ENCODE peak calls at places on chromosomes 4 and X, in seven cellular contexts. R is T-helper 2 cell; X is activated gamma-delta T cell treated with Interleukin-2 at 50 U/mL for 16 hours; S is activated T-helper 9 cell treated with anti-CD3 and anti-CD28 coated beads, Interleukin-2, amount 50 U/mL, for 16 hours; O is upper lobe of right lung; U is heart left ventricle; Y is cardiac fibroblast. H is an unnamed sample.

GRCh38 chr4:1843852-1844251 is 12.1 kb downstream of the LETM1 start:
- DNase-seq in R (no peak), X (no peak), S (no peak), O (no peak), U (peak; percentile 80), Y (peak; percentile 87), H (no peak)

GRCh38 chr4:174828845-174829701 is at the start of gene GLRA3:
- DNase-seq in R (peak; percentile 6), X (no peak), S (no peak), O (peak; percentile 80), U (peak; percentile 24), Y (peak; percentile 35), H (peak; percentile 2)

GRCh38 chr4:8101213-8101781 is 57.3 kb downstream of the ABLIM2 start:
- DNase-seq in R (no peak), X (no peak), S (no peak), O (peak; percentile 89), U (no peak), Y (peak; percentile 77), H (no peak)

GRCh38 chr4:152690706-152691651 is 11.2 kb upstream of the TMEM154 start:
- DNase-seq in R (no peak), X (no peak), S (no peak), O (no peak), U (peak; percentile 40), Y (no peak), H (no peak)

GRCh38 chr4:142549726-142550463 is 296.2 kb downstream of the INPP4B start:
- DNase-seq in R (no peak), X (no peak), S (no peak), O (no peak), U (no peak), Y (peak; percentile 64), H (no peak)

GRCh38 chr4:1531683-1532548 is 125.7 kb upstream of the NKX1-1 start:
- DNase-seq in R (peak; percentile 7), X (no peak), S (no peak), O (no peak), U (peak; percentile 9), Y (no peak), H (no peak)

GRCh38 chrX:70253377-70254062 is 6.5 kb downstream of the P2RY4 start:
- DNase-seq in R (no peak), X (no peak), S (no peak), O (no peak), U (no peak), Y (no peak), H (no peak)

GRCh38 chr4:101018836-101019235 is 328.5 kb downstream of the PPP3CA start:
- DNase-seq in R (no peak), X (no peak), S (no peak), O (no peak), U (no peak), Y (no peak), H (peak; percentile 89)

GRCh38 chrX:410296-410695 is 23.6 kb upstream of the PPP2R3B start:
- DNase-seq in R (no peak), X (no peak), S (no peak), O (no peak), U (peak; percentile 8), Y (no peak), H (no peak)

GRCh38 chr4:93373893-93374860 is 454.4 kb upstream of the ATOH1 start:
- DNase-seq in R (no peak), X (no peak), S (no peak), O (no peak), U (no peak), Y (no peak), H (no peak)

GRCh38 chr4:5142726-5143125 is 91.4 kb downstream of the STK32B start:
- DNase-seq in R (no peak), X (no peak), S (no peak), O (no peak), U (no peak), Y (peak; percentile 64), H (no peak)

GRCh38 chrX:1416327-1416784 is 24.4 kb upstream of the SLC25A6 start:
- DNase-seq in R (no peak), X (no peak), S (no peak), O (peak; percentile 11), U (no peak), Y (no peak), H (no peak)

GRCh38 chrX:78119521-78120227 is 15.6 kb downstream of the PGK1 start:
- DNase-seq in R (no peak), X (no peak), S (no peak), O (no peak), U (no peak), Y (no peak), H (no peak)